ENCODE peak calls at places on chromosomes 3 and 15, in six cellular contexts. One of them, this sample, is unnamed.

GRCh38 chr15:56739964-56740640 is 6.8 kb upstream of the ZNF280D start:
- DNase-seq in amygdala: no peak
- DNase-seq in psoas muscle: no peak
- DNase-seq in activated CD4-positive, alpha-beta T cell treated with anti-CD3 and anti-CD28 coated beads for 48 hours: no peak
- DNase-seq in pons: no peak
- DNase-seq in GM20000: no peak
- DNase-seq in this sample: no peak

GRCh38 chr3:48238506-48239085 is 2.3 kb upstream of the ZNF589 start:
- DNase-seq in GM20000: no peak
- DNase-seq in activated CD4-positive, alpha-beta T cell treated with anti-CD3 and anti-CD28 coated beads for 48 hours: no peak
- DNase-seq in amygdala: no peak
- DNase-seq in psoas muscle: no peak
- DNase-seq in pons: no peak
- DNase-seq in this sample: no peak

GRCh38 chr3:105907790-105908189 is 39.0 kb upstream of the CBLB start:
- DNase-seq in GM20000: peak
- DNase-seq in amygdala: no peak
- DNase-seq in activated CD4-positive, alpha-beta T cell treated with anti-CD3 and anti-CD28 coated beads for 48 hours: no peak
- DNase-seq in psoas muscle: no peak
- DNase-seq in pons: peak
- DNase-seq in this sample: no peak

GRCh38 chr3:29889230-29889629 is 608.4 kb downstream of the RBMS3 start:
- DNase-seq in activated CD4-positive, alpha-beta T cell treated with anti-CD3 and anti-CD28 coated beads for 48 hours: no peak
- DNase-seq in amygdala: no peak
- DNase-seq in GM20000: no peak
- DNase-seq in psoas muscle: no peak
- DNase-seq in pons: no peak
- DNase-seq in this sample: no peak

GRCh38 chr15:60773893-60774292 is 295.0 kb upstream of the ICE2 start:
- DNase-seq in amygdala: no peak
- DNase-seq in psoas muscle: no peak
- DNase-seq in pons: no peak
- DNase-seq in GM20000: no peak
- DNase-seq in activated CD4-positive, alpha-beta T cell treated with anti-CD3 and anti-CD28 coated beads for 48 hours: no peak
- DNase-seq in this sample: no peak

GRCh38 chr15:31088672-31089360 is 12.7 kb downstream of the TRPM1 start:
- DNase-seq in activated CD4-positive, alpha-beta T cell treated with anti-CD3 and anti-CD28 coated beads for 48 hours: no peak
- DNase-seq in amygdala: no peak
- DNase-seq in GM20000: no peak
- DNase-seq in psoas muscle: no peak
- DNase-seq in pons: no peak
- DNase-seq in this sample: no peak

GRCh38 chr3:13770390-13771169 is 109.3 kb downstream of the WNT7A start:
- DNase-seq in amygdala: no peak
- DNase-seq in psoas muscle: no peak
- DNase-seq in pons: no peak
- DNase-seq in activated CD4-positive, alpha-beta T cell treated with anti-CD3 and anti-CD28 coated beads for 48 hours: no peak
- DNase-seq in GM20000: no peak
- DNase-seq in this sample: no peak

GRCh38 chr15:32898414-32898813 is 180.6 kb downstream of the GREM1 start:
- DNase-seq in pons: no peak
- DNase-seq in activated CD4-positive, alpha-beta T cell treated with anti-CD3 and anti-CD28 coated beads for 48 hours: no peak
- DNase-seq in GM20000: no peak
- DNase-seq in psoas muscle: no peak
- DNase-seq in amygdala: no peak
- DNase-seq in this sample: no peak

This sample was measured in BJ.